ENCODE peak calls at places on chromosome 7, in eight cellular contexts. N is fibroblast of pulmonary artery; F is islet precursor cell; V is foreskin melanocyte; J is activated T-cell treated with anti-CD3 and anti-CD28 coated beads, Interleukin-2, amount 50 U/mL, for 72 hours; D is stimulated activated CD4-positive, alpha-beta T cell treated with anti-CD3 and anti-CD28 coated beads, Interleukin-4, amount 100 ng/mL, for 48 hours; G is NCI-H1105; Z is lung. H is an unnamed sample.

GRCh38 chr7:76412249-76412648 is 2.8 kb upstream of the SSC4D start:
- DNase-seq in N (no peak), F (no peak), V (no peak), J (no peak), D (no peak), G (no peak), Z (no peak), H (no peak)

GRCh38 chr7:3197567-3198212 is 103.4 kb upstream of the SDK1 start:
- DNase-seq in N (no peak), F (no peak), V (no peak), J (no peak), D (no peak), G (no peak), Z (no peak), H (no peak)

GRCh38 chr7:119105381-119105780 is 880.9 kb downstream of the ANKRD7 start:
- DNase-seq in N (no peak), F (no peak), V (no peak), J (no peak), D (no peak), G (no peak), Z (no peak), H (no peak)

GRCh38 chr7:152076324-152076821 is 50.9 kb downstream of the GALNT11 start:
- DNase-seq in N (peak; percentile 16), F (peak; percentile 83), V (no peak), J (peak; percentile 5), D (peak; percentile 4), G (no peak), Z (no peak), H (peak; percentile 68)

GRCh38 chr7:157763279-157764000 is 426.6 kb downstream of the DNAJB6 start:
- DNase-seq in N (no peak), F (no peak), V (no peak), J (no peak), D (no peak), G (no peak), Z (no peak), H (no peak)

GRCh38 chr7:5406957-5407930 is 16.4 kb downstream of the TNRC18 start:
- DNase-seq in N (no peak), F (peak; percentile 81), V (no peak), J (no peak), D (no peak), G (no peak), Z (no peak), H (no peak)

GRCh38 chr7:24227603-24228359 is 56.2 kb upstream of the NPY start:
- DNase-seq in N (no peak), F (peak; percentile 63), V (no peak), J (peak; percentile 1), D (no peak), G (no peak), Z (no peak), H (no peak)

GRCh38 chr7:105664816-105665525 is 83.7 kb upstream of the EFCAB10 start:
- DNase-seq in N (peak; percentile 35), F (peak; percentile 83), V (no peak), J (no peak), D (no peak), G (peak; percentile 79), Z (no peak), H (no peak)

GRCh38 chr7:155410436-155410835 is 47.5 kb upstream of the EN2 start:
- DNase-seq in N (no peak), F (peak; percentile 96), V (no peak), J (no peak), D (no peak), G (no peak), Z (no peak), H (no peak)

GRCh38 chr7:139896831-139897230 is 67.8 kb downstream of the TBXAS1 start:
- DNase-seq in N (no peak), F (no peak), V (no peak), J (no peak), D (no peak), G (no peak), Z (no peak), H (no peak)

GRCh38 chr7:43244782-43245181 is 132.3 kb downstream of the HECW1 start:
- DNase-seq in N (no peak), F (no peak), V (no peak), J (no peak), D (no peak), G (no peak), Z (no peak), H (no peak)

GRCh38 chr7:136134503-136134902 is 157.3 kb upstream of the MTPN start:
- DNase-seq in N (peak; percentile 10), F (peak; percentile 83), V (peak; percentile 44), J (no peak), D (no peak), G (no peak), Z (no peak), H (no peak)

GRCh38 chr7:140225562-140226249 is 48.9 kb upstream of the KDM7A start:
- DNase-seq in N (no peak), F (no peak), V (peak; percentile 78), J (no peak), D (no peak), G (no peak), Z (no peak), H (no peak)

GRCh38 chr7:13017325-13017853 is 330.0 kb downstream of the ARL4A start:
- DNase-seq in N (peak; percentile 55), F (peak; percentile 89), V (no peak), J (no peak), D (no peak), G (no peak), Z (no peak), H (no peak)

GRCh38 chr7:65800890-65801341 is 72.0 kb upstream of the VKORC1L1 start:
- DNase-seq in N (peak; percentile 29), F (peak; percentile 75), V (no peak), J (no peak), D (no peak), G (no peak), Z (no peak), H (no peak)

GRCh38 chr7:53771701-53772100 is 736.3 kb downstream of the POM121L12 start:
- DNase-seq in N (no peak), F (no peak), V (no peak), J (no peak), D (no peak), G (no peak), Z (no peak), H (no peak)

GRCh38 chr7:130417215-130417614 is 23.6 kb downstream of the CEP41 start:
- DNase-seq in N (no peak), F (no peak), V (no peak), J (peak; percentile 29), D (no peak), G (no peak), Z (no peak), H (no peak)

GRCh38 chr7:140384894-140385650 is 13.3 kb downstream of the SLC37A3 start:
- DNase-seq in N (no peak), F (no peak), V (no peak), J (no peak), D (no peak), G (no peak), Z (no peak), H (no peak)

GRCh38 chr7:135308583-135309327 is 75.1 kb downstream of the STRA8 start:
- DNase-seq in N (no peak), F (no peak), V (no peak), J (no peak), D (no peak), G (no peak), Z (no peak), H (no peak)

GRCh38 chr7:8590225-8590624 is 156.8 kb downstream of the NXPH1 start:
- DNase-seq in N (no peak), F (no peak), V (no peak), J (no peak), D (no peak), G (no peak), Z (no peak), H (no peak)

GRCh38 chr7:114700267-114700666 is 221.6 kb upstream of the MDFIC start:
- DNase-seq in N (no peak), F (no peak), V (no peak), J (no peak), D (no peak), G (no peak), Z (no peak), H (no peak)

GRCh38 chr7:111729483-111729882 is 167.2 kb upstream of the IMMP2L start:
- DNase-seq in N (no peak), F (no peak), V (no peak), J (no peak), D (no peak), G (no peak), Z (no peak), H (no peak)

GRCh38 chr7:2116086-2116810 is 116.5 kb downstream of the MAD1L1 start:
- DNase-seq in N (peak; percentile 50), F (no peak), V (no peak), J (no peak), D (no peak), G (no peak), Z (no peak), H (no peak)

GRCh38 chr7:130490888-130491771 is 755 bp upstream of the MEST start:
- DNase-seq in N (peak; percentile 43), F (peak; percentile 69), V (no peak), J (peak; percentile 56), D (no peak), G (peak; percentile 45), Z (no peak), H (no peak)

GRCh38 chr7:141071855-141072547 is 1.9 kb upstream of the TMEM178B start:
- DNase-seq in N (no peak), F (no peak), V (peak; percentile 4), J (peak; percentile 4), D (no peak), G (peak; percentile 24), Z (no peak), H (no peak)

GRCh38 chr7:132576723-132577089 is 436 bp upstream of the PLXNA4 start:
- DNase-seq in N (no peak), F (no peak), V (no peak), J (no peak), D (no peak), G (no peak), Z (no peak), H (no peak)

GRCh38 chr7:121395961-121396757 is at the start of gene FAM3C:
- DNase-seq in N (peak; percentile 93), F (peak; percentile 97), V (peak; percentile 90), J (peak; percentile 87), D (peak; percentile 83), G (peak; percentile 89), Z (peak; percentile 92), H (peak; percentile 88)

GRCh38 chr7:140260338-140260737 is 83.6 kb upstream of the KDM7A start:
- DNase-seq in N (no peak), F (no peak), V (no peak), J (no peak), D (no peak), G (no peak), Z (no peak), H (peak; percentile 50)

GRCh38 chr7:41699532-41699931 is 3.4 kb downstream of the INHBA start:
- DNase-seq in N (peak; percentile 43), F (peak; percentile 73), V (no peak), J (no peak), D (no peak), G (no peak), Z (no peak), H (no peak)

GRCh38 chr7:45180084-45180986 is 22.7 kb downstream of the RAMP3 start:
- DNase-seq in N (no peak), F (peak; percentile 23), V (no peak), J (no peak), D (no peak), G (no peak), Z (no peak), H (no peak)

GRCh38 chr7:135853499-135853898 is 104.9 kb upstream of the FAM180A start:
- DNase-seq in N (no peak), F (no peak), V (peak; percentile 92), J (no peak), D (no peak), G (no peak), Z (no peak), H (no peak)

GRCh38 chr7:125516194-125516593 is 586.6 kb upstream of the POT1 start:
- DNase-seq in N (no peak), F (no peak), V (no peak), J (no peak), D (no peak), G (peak; percentile 65), Z (no peak), H (no peak)

GRCh38 chr7:42932861-42933591 is 850 bp downstream of the MRPL32 start:
- DNase-seq in N (peak; percentile 47), F (no peak), V (no peak), J (no peak), D (no peak), G (peak; percentile 6), Z (no peak), H (peak; percentile 34)

GRCh38 chr7:120645976-120646375 is 212.0 kb downstream of the TSPAN12 start:
- DNase-seq in N (no peak), F (no peak), V (no peak), J (no peak), D (no peak), G (no peak), Z (no peak), H (no peak)